ENCODE peak calls at places on chromosome 21, in six cellular contexts. One of them, this sample, is unnamed. For H3K27me3, the result is how much of the 10 kb centered on the place peaks cover.

GRCh38 chr21:46661211-46661625 is 25.7 kb downstream of the PRMT2 start:
- DNase-seq in GM12878: no peak
- DNase-seq in esophagus squamous epithelium: no peak
- DNase-seq in ovary: peak
- DNase-seq in IMR-90: peak
- DNase-seq in body of pancreas: peak
- DNase-seq in this sample: no peak

GRCh38 chr21:35696644-35697043 is 363.7 kb downstream of the SETD4 start:
- DNase-seq in IMR-90: no peak
- DNase-seq in esophagus squamous epithelium: no peak
- DNase-seq in GM12878: no peak
- DNase-seq in ovary: no peak
- DNase-seq in body of pancreas: no peak
- DNase-seq in this sample: no peak

GRCh38 chr21:31476551-31477120 is 132.6 kb upstream of the TIAM1 start:
- DNase-seq in ovary: no peak
- DNase-seq in esophagus squamous epithelium: no peak
- DNase-seq in body of pancreas: peak
- DNase-seq in GM12878: no peak
- DNase-seq in IMR-90: no peak
- DNase-seq in this sample: no peak

GRCh38 chr21:34909492-34910292 is 139.4 kb downstream of the RUNX1 start:
- DNase-seq in ovary: no peak
- DNase-seq in IMR-90: peak
- DNase-seq in esophagus squamous epithelium: no peak
- DNase-seq in body of pancreas: no peak
- DNase-seq in GM12878: no peak
- DNase-seq in this sample: no peak

GRCh38 chr21:25273945-25274344 is 333.3 kb downstream of the MRPL39 start:
- DNase-seq in GM12878: no peak
- DNase-seq in IMR-90: no peak
- DNase-seq in esophagus squamous epithelium: no peak
- DNase-seq in body of pancreas: no peak
- DNase-seq in ovary: no peak
- DNase-seq in this sample: no peak

GRCh38 chr21:32414579-32415358 is 2.3 kb downstream of the EVA1C start:
- DNase-seq in body of pancreas: no peak
- DNase-seq in IMR-90: peak
- DNase-seq in esophagus squamous epithelium: no peak
- DNase-seq in GM12878: no peak
- DNase-seq in ovary: peak
- DNase-seq in this sample: no peak

GRCh38 chr21:33975548-33976081 is 60.0 kb upstream of the ATP5PO start:
- DNase-seq in IMR-90: peak
- DNase-seq in body of pancreas: peak
- DNase-seq in GM12878: peak
- DNase-seq in esophagus squamous epithelium: no peak
- DNase-seq in ovary: no peak
- DNase-seq in this sample: no peak

GRCh38 chr21:33801424-33802405 is 113.9 kb downstream of the ATP5PO start:
- DNase-seq in ovary: no peak
- DNase-seq in GM12878: no peak
- DNase-seq in esophagus squamous epithelium: no peak
- DNase-seq in body of pancreas: peak
- DNase-seq in IMR-90: peak
- DNase-seq in this sample: peak

GRCh38 chr21:17688912-17689874 is 76.5 kb upstream of the BTG3 start:
- DNase-seq in ovary: peak
- DNase-seq in IMR-90: peak
- DNase-seq in esophagus squamous epithelium: no peak
- DNase-seq in body of pancreas: peak
- DNase-seq in GM12878: no peak
- DNase-seq in this sample: peak

GRCh38 chr21:29205988-29206387 is 75.5 kb downstream of the MAP3K7CL start:
- DNase-seq in GM12878: no peak
- DNase-seq in ovary: no peak
- DNase-seq in esophagus squamous epithelium: no peak
- DNase-seq in IMR-90: no peak
- DNase-seq in body of pancreas: no peak
- DNase-seq in this sample: no peak

GRCh38 chr21:28821276-28822063 is 171.2 kb downstream of the LTN1 start:
- DNase-seq in esophagus squamous epithelium: no peak
- DNase-seq in GM12878: no peak
- DNase-seq in IMR-90: no peak
- DNase-seq in body of pancreas: no peak
- DNase-seq in ovary: no peak
- DNase-seq in this sample: no peak

GRCh38 chr21:19759836-19760235 is 1238.4 kb upstream of the NCAM2 start:
- DNase-seq in GM12878: no peak
- DNase-seq in body of pancreas: no peak
- DNase-seq in esophagus squamous epithelium: no peak
- DNase-seq in ovary: no peak
- DNase-seq in IMR-90: no peak
- DNase-seq in this sample: no peak
- TF ChIP-seq CTCF in GM12878: no peak
- TF ChIP-seq CTCF in body of pancreas: no peak
- TF ChIP-seq CTCF in esophagus squamous epithelium: no peak
- TF ChIP-seq CTCF in ovary: no peak
- TF ChIP-seq CTCF in IMR-90: no peak
- TF ChIP-seq CTCF in this sample: no peak

GRCh38 chr21:44734841-44735240 is 23.5 kb upstream of the TSPEAR start:
- DNase-seq in IMR-90: no peak
- DNase-seq in body of pancreas: no peak
- DNase-seq in esophagus squamous epithelium: no peak
- DNase-seq in GM12878: no peak
- DNase-seq in ovary: no peak
- DNase-seq in this sample: no peak

GRCh38 chr21:44735821-44736220 is 24.4 kb upstream of the TSPEAR start:
- DNase-seq in esophagus squamous epithelium: no peak
- DNase-seq in IMR-90: no peak
- DNase-seq in GM12878: no peak
- DNase-seq in ovary: no peak
- DNase-seq in body of pancreas: no peak
- DNase-seq in this sample: no peak

GRCh38 chr21:44732263-44732662 is 20.9 kb upstream of the TSPEAR start:
- DNase-seq in IMR-90: no peak
- DNase-seq in body of pancreas: no peak
- DNase-seq in GM12878: no peak
- DNase-seq in esophagus squamous epithelium: no peak
- DNase-seq in ovary: no peak
- DNase-seq in this sample: no peak

GRCh38 chr21:44732956-44733355 is 21.6 kb upstream of the TSPEAR start:
- DNase-seq in esophagus squamous epithelium: no peak
- DNase-seq in GM12878: no peak
- DNase-seq in body of pancreas: no peak
- DNase-seq in IMR-90: no peak
- DNase-seq in ovary: no peak
- DNase-seq in this sample: no peak

GRCh38 chr21:44734026-44734745 is 22.8 kb upstream of the TSPEAR start:
- DNase-seq in IMR-90: no peak
- DNase-seq in ovary: no peak
- DNase-seq in esophagus squamous epithelium: no peak
- DNase-seq in GM12878: no peak
- DNase-seq in body of pancreas: no peak
- DNase-seq in this sample: no peak
- H3K27me3 ChIP-seq in IMR-90: under half
- H3K27me3 ChIP-seq in ovary: under half
- H3K27me3 ChIP-seq in esophagus squamous epithelium: under half
- H3K27me3 ChIP-seq in GM12878: under half
- H3K27me3 ChIP-seq in body of pancreas: under half
- H3K27me3 ChIP-seq in this sample: under half

GRCh38 chr21:41369915-41370839 is 8.3 kb downstream of the MX2 start:
- DNase-seq in body of pancreas: peak
- DNase-seq in GM12878: peak
- DNase-seq in ovary: no peak
- DNase-seq in IMR-90: no peak
- DNase-seq in esophagus squamous epithelium: no peak
- DNase-seq in this sample: no peak
- TF ChIP-seq POLR2A in body of pancreas: no peak
- TF ChIP-seq POLR2A in GM12878: peak
- TF ChIP-seq POLR2A in ovary: no peak
- TF ChIP-seq POLR2A in IMR-90: no peak
- TF ChIP-seq POLR2A in esophagus squamous epithelium: no peak
- TF ChIP-seq POLR2A in this sample: no peak

GRCh38 chr21:14864211-14865021 is 200.4 kb downstream of the NRIP1 start:
- DNase-seq in body of pancreas: peak
- DNase-seq in esophagus squamous epithelium: no peak
- DNase-seq in GM12878: no peak
- DNase-seq in ovary: peak
- DNase-seq in IMR-90: peak
- DNase-seq in this sample: peak
- TF ChIP-seq CTCF in body of pancreas: peak
- TF ChIP-seq CTCF in esophagus squamous epithelium: peak
- TF ChIP-seq CTCF in GM12878: peak
- TF ChIP-seq CTCF in ovary: peak
- TF ChIP-seq CTCF in IMR-90: peak
- TF ChIP-seq CTCF in this sample: peak

GRCh38 chr21:39079617-39080016 is 103.6 kb downstream of the PSMG1 start:
- DNase-seq in GM12878: no peak
- DNase-seq in esophagus squamous epithelium: peak
- DNase-seq in IMR-90: peak
- DNase-seq in body of pancreas: peak
- DNase-seq in ovary: no peak
- DNase-seq in this sample: no peak
- H3K27me3 ChIP-seq in GM12878: under half
- H3K27me3 ChIP-seq in esophagus squamous epithelium: under half
- H3K27me3 ChIP-seq in IMR-90: under half
- H3K27me3 ChIP-seq in body of pancreas: under half
- H3K27me3 ChIP-seq in ovary: under half
- H3K27me3 ChIP-seq in this sample: under half

GRCh38 chr21:37358392-37358791 is 8.2 kb upstream of the DYRK1A start:
- DNase-seq in ovary: no peak
- DNase-seq in GM12878: no peak
- DNase-seq in esophagus squamous epithelium: no peak
- DNase-seq in body of pancreas: no peak
- DNase-seq in IMR-90: no peak
- DNase-seq in this sample: no peak
- TF ChIP-seq POLR2A in ovary: no peak
- TF ChIP-seq POLR2A in GM12878: no peak
- TF ChIP-seq POLR2A in esophagus squamous epithelium: no peak
- TF ChIP-seq POLR2A in body of pancreas: no peak
- TF ChIP-seq POLR2A in IMR-90: no peak
- TF ChIP-seq POLR2A in this sample: no peak

DNA sequence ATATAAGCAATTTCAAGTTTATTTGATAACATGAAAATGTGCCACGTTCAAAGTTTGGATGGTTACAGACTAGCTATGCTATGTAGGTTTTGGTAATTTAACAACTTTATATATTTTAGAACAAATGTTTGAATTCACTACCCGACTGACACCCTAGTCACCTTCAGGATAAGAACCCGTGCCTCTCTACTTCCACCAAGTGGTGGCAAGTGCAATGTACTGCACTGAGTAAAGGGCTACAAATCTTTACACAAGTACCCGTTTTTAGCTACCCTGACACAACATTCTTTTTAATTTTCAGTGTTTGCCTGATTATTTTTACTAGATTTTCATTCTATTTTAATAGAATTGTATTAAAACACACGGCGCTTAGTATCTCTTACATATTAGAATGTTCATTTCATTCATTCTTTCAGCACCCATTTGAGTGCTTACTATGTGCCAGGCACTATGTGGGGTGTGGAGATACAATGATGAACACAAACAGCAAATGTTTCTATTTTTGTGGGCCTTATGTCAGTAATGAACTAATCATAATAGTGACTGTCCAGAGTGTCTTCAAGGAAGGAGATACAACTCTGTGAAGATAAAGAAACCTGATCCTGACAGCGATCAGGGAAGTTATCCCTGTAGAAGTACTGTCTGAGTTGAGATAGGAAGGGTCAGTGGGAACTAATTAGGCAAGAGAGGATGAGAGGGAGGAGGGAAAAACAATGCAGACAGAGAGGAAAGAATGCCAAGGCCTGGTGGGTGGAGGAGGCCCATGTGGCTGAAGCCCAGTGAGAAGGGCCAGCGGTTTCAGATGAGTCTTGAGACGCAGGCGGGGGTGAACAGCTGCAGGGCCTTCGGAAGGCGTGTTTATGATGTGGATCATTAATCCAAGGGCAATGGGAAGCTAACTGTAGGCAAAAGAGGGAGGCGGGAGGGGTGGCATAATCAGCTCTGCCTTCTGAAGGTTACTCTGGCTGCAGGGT is 3.8 kb downstream of the LCA5L start:
- DNase-seq in ovary: no peak
- DNase-seq in body of pancreas: peak
- DNase-seq in IMR-90: peak
- DNase-seq in esophagus squamous epithelium: no peak
- DNase-seq in GM12878: no peak
- DNase-seq in this sample: no peak
- TF ChIP-seq CTCF in ovary: no peak
- TF ChIP-seq CTCF in body of pancreas: peak
- TF ChIP-seq CTCF in IMR-90: peak
- TF ChIP-seq CTCF in esophagus squamous epithelium: peak
- TF ChIP-seq CTCF in GM12878: peak
- TF ChIP-seq CTCF in this sample: peak

GRCh38 chr21:26941436-26941835 is 25.5 kb downstream of the ADAMTS5 start:
- DNase-seq in body of pancreas: no peak
- DNase-seq in IMR-90: peak
- DNase-seq in ovary: no peak
- DNase-seq in esophagus squamous epithelium: no peak
- DNase-seq in GM12878: no peak
- DNase-seq in this sample: no peak
- H3K27me3 ChIP-seq in body of pancreas: under half
- H3K27me3 ChIP-seq in IMR-90: under half
- H3K27me3 ChIP-seq in ovary: under half
- H3K27me3 ChIP-seq in esophagus squamous epithelium: under half
- H3K27me3 ChIP-seq in GM12878: under half
- H3K27me3 ChIP-seq in this sample: under half

GRCh38 chr21:45512626-45513002 is 29.6 kb downstream of the SLC19A1 start:
- DNase-seq in body of pancreas: no peak
- DNase-seq in esophagus squamous epithelium: no peak
- DNase-seq in IMR-90: no peak
- DNase-seq in ovary: no peak
- DNase-seq in GM12878: no peak
- DNase-seq in this sample: no peak
- TF ChIP-seq POLR2A in body of pancreas: no peak
- TF ChIP-seq POLR2A in esophagus squamous epithelium: no peak
- TF ChIP-seq POLR2A in IMR-90: no peak
- TF ChIP-seq POLR2A in ovary: no peak
- TF ChIP-seq POLR2A in GM12878: no peak
- TF ChIP-seq POLR2A in this sample: no peak

DNA sequence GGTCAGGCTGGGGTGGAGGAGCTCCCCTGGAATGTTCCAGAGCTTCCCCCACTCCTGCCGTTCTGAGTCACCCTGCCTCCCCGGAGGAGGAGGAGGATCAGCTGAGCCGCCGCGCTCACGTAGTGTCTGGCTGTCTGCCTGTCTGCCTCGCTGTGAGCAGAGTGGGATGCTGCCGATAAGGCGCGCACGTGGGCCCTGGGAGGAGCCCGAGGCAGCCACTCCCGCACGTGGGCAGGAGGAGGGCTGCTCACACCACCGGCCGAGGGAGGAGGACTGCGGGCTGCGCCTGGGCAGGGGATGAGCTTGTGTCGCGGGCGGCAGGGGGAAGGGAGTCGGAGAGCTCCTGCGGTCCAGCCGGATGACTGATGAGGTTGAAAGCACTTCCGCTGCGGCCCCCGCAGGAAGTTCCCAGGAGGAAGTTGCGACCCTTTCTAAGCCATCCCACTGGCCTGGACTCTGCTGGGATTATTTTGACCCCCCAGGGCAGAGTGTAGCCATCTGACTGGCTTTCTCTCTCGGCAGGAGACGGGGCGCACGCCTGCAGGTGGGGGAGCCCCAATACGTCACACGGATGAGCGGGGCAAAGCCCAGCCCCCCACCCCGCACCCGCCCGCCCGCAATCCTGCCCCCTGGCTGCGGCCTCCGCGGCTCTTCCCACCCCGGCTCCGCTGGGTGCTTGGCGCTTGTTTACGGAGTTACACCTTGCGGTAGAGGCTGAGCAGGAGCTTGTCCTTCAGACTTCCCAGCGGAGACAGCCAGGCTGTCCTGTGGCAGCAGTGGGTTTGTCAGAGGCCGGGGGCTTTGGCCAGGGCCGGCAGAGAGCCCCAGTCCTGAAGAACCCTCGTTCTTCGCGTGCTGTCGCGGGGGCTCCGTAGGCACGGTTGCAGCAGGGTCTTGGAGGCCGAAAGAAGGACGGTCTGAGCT is 9.8 kb downstream of the PDXK start:
- DNase-seq in ovary: peak
- DNase-seq in esophagus squamous epithelium: peak
- DNase-seq in GM12878: peak
- DNase-seq in IMR-90: peak
- DNase-seq in body of pancreas: peak
- DNase-seq in this sample: peak
- TF ChIP-seq CTCF in ovary: no peak
- TF ChIP-seq CTCF in esophagus squamous epithelium: no peak
- TF ChIP-seq CTCF in GM12878: peak
- TF ChIP-seq CTCF in IMR-90: peak
- TF ChIP-seq CTCF in body of pancreas: no peak
- TF ChIP-seq CTCF in this sample: no peak